ENCODE peak calls at places on chromosomes 6 and 20, in nine cellular contexts. A is smooth muscle cell of the brain vasculature; J is ureter; I is EL; Q is iris pigment epithelial cell; N is body of pancreas; F is SHP77 treated with DMSO at 0.1 percent for 48 hours; C is activated T-cell treated with anti-CD3 and anti-CD28 coated beads, Interleukin-2, amount 50 U/mL, for 72 hours; D is AG10803. G is an unnamed sample.

GRCh38 chr20:32150291-32150848 is 40.9 kb downstream of the TM9SF4 start:
- DNase-seq in J (no peak), N (no peak), A (no peak), F (no peak), Q (no peak), C (no peak), D (no peak), I (no peak), G (no peak)

GRCh38 chr6:143262859-143263258 is 187.6 kb downstream of the ADAT2 start:
- DNase-seq in N (no peak), C (no peak), D (no peak), A (no peak), F (no peak), Q (no peak), I (no peak), J (no peak), G (no peak)

GRCh38 chr6:139730340-139730974 is 356.0 kb upstream of the CITED2 start:
- DNase-seq in J (no peak), A (no peak), Q (no peak), I (no peak), D (no peak), C (no peak), F (no peak), N (no peak), G (no peak)

GRCh38 chr20:13231031-13231752 is 10.1 kb downstream of the ISM1 start:
- DNase-seq in A (peak), I (peak), D (no peak), C (peak), N (no peak), F (no peak), Q (no peak), J (no peak), G (peak)

GRCh38 chr6:148915889-148916288 is 169.1 kb downstream of the UST start:
- DNase-seq in Q (no peak), C (no peak), J (no peak), D (no peak), A (no peak), F (no peak), N (no peak), I (no peak), G (no peak)

GRCh38 chr20:539236-539635 is 4.4 kb downstream of the CSNK2A1 start:
- DNase-seq in C (no peak), D (no peak), N (no peak), I (no peak), F (no peak), J (no peak), A (no peak), Q (no peak), G (no peak)

GRCh38 chr20:1207293-1207884 is 4.1 kb downstream of the C20orf202 start:
- DNase-seq in D (no peak), C (no peak), I (no peak), Q (no peak), A (no peak), F (no peak), J (no peak), N (no peak), G (no peak)

GRCh38 chr20:40953856-40954255 is 74.8 kb upstream of the TOP1 start:
- DNase-seq in N (no peak), A (peak), I (peak), J (peak), F (no peak), C (no peak), Q (peak), D (peak), G (peak)